ENCODE peak calls at places on chromosomes 4 and X, in eight cellular contexts. One of them, this sample, is unnamed.

GRCh38 chr4:150821641-150822040 is 193.4 kb downstream of the LRBA start:
- DNase-seq in OCI-LY7: no peak
- DNase-seq in GM12878: no peak
- DNase-seq in fibroblast of the aortic adventitia: peak; percentile 10
- DNase-seq in epithelial cell of esophagus: no peak
- DNase-seq in heart right ventricle: no peak
- DNase-seq in CD4-positive, alpha-beta T cell: no peak
- DNase-seq in heart left ventricle: no peak
- DNase-seq in this sample: no peak

GRCh38 chr4:76426272-76426671 is 5.3 kb upstream of the CCDC158 start:
- DNase-seq in OCI-LY7: no peak
- DNase-seq in GM12878: no peak
- DNase-seq in fibroblast of the aortic adventitia: peak; percentile 27
- DNase-seq in epithelial cell of esophagus: no peak
- DNase-seq in heart right ventricle: no peak
- DNase-seq in CD4-positive, alpha-beta T cell: no peak
- DNase-seq in heart left ventricle: no peak
- DNase-seq in this sample: no peak

GRCh38 chrX:81316163-81316562 is 114.3 kb downstream of the SH3BGRL start:
- DNase-seq in OCI-LY7: no peak
- DNase-seq in GM12878: no peak
- DNase-seq in fibroblast of the aortic adventitia: peak; percentile 34
- DNase-seq in epithelial cell of esophagus: peak; percentile 68
- DNase-seq in heart right ventricle: no peak
- DNase-seq in CD4-positive, alpha-beta T cell: no peak
- DNase-seq in heart left ventricle: no peak
- DNase-seq in this sample: no peak

GRCh38 chr4:173135241-173135847 is 33.3 kb upstream of the GALNT7 start:
- DNase-seq in OCI-LY7: no peak
- DNase-seq in GM12878: no peak
- DNase-seq in fibroblast of the aortic adventitia: peak; percentile 37
- DNase-seq in epithelial cell of esophagus: peak; percentile 59
- DNase-seq in heart right ventricle: no peak
- DNase-seq in CD4-positive, alpha-beta T cell: no peak
- DNase-seq in heart left ventricle: no peak
- DNase-seq in this sample: no peak

GRCh38 chrX:107731831-107732502 is 43.6 kb downstream of the TSC22D3 start:
- DNase-seq in OCI-LY7: no peak
- DNase-seq in GM12878: no peak
- DNase-seq in fibroblast of the aortic adventitia: peak; percentile 90
- DNase-seq in epithelial cell of esophagus: peak; percentile 54
- DNase-seq in heart right ventricle: peak; percentile 90
- DNase-seq in CD4-positive, alpha-beta T cell: no peak
- DNase-seq in heart left ventricle: peak; percentile 90
- DNase-seq in this sample: no peak

GRCh38 chrX:57929373-57929772 is 19.1 kb upstream of the ZXDA start:
- DNase-seq in OCI-LY7: peak; percentile 44
- DNase-seq in GM12878: no peak
- DNase-seq in fibroblast of the aortic adventitia: peak; percentile 57
- DNase-seq in epithelial cell of esophagus: peak; percentile 44
- DNase-seq in heart right ventricle: no peak
- DNase-seq in CD4-positive, alpha-beta T cell: no peak
- DNase-seq in heart left ventricle: no peak
- DNase-seq in this sample: peak; percentile 7

GRCh38 chr4:81405900-81406401 is 65.8 kb downstream of the RASGEF1B start:
- DNase-seq in OCI-LY7: peak; percentile 85
- DNase-seq in GM12878: peak; percentile 13
- DNase-seq in fibroblast of the aortic adventitia: peak; percentile 86
- DNase-seq in epithelial cell of esophagus: peak; percentile 83
- DNase-seq in heart right ventricle: peak; percentile 64
- DNase-seq in CD4-positive, alpha-beta T cell: no peak
- DNase-seq in heart left ventricle: peak; percentile 49
- DNase-seq in this sample: peak; percentile 63

GRCh38 chrX:71128166-71128833 is 9.9 kb downstream of the MED12 start:
- DNase-seq in OCI-LY7: no peak
- DNase-seq in GM12878: no peak
- DNase-seq in fibroblast of the aortic adventitia: peak; percentile 16
- DNase-seq in epithelial cell of esophagus: no peak
- DNase-seq in heart right ventricle: no peak
- DNase-seq in CD4-positive, alpha-beta T cell: no peak
- DNase-seq in heart left ventricle: no peak
- DNase-seq in this sample: no peak

GRCh38 chr4:6548201-6548881 is 26.6 kb upstream of the MAN2B2 start:
- DNase-seq in OCI-LY7: peak; percentile 19
- DNase-seq in GM12878: no peak
- DNase-seq in fibroblast of the aortic adventitia: peak; percentile 20
- DNase-seq in epithelial cell of esophagus: peak; percentile 38
- DNase-seq in heart right ventricle: peak; percentile 43
- DNase-seq in CD4-positive, alpha-beta T cell: no peak
- DNase-seq in heart left ventricle: peak; percentile 25
- DNase-seq in this sample: no peak

GRCh38 chrX:7746861-7747260 is 96.1 kb upstream of the VCX start:
- DNase-seq in OCI-LY7: no peak
- DNase-seq in GM12878: no peak
- DNase-seq in fibroblast of the aortic adventitia: no peak
- DNase-seq in epithelial cell of esophagus: peak; percentile 0
- DNase-seq in heart right ventricle: no peak
- DNase-seq in CD4-positive, alpha-beta T cell: no peak
- DNase-seq in heart left ventricle: no peak
- DNase-seq in this sample: no peak

GRCh38 chr4:106238819-106239420 is 77.1 kb downstream of the TBCK start:
- DNase-seq in OCI-LY7: peak; percentile 38
- DNase-seq in GM12878: no peak
- DNase-seq in fibroblast of the aortic adventitia: peak; percentile 52
- DNase-seq in epithelial cell of esophagus: peak; percentile 62
- DNase-seq in heart right ventricle: peak; percentile 7
- DNase-seq in CD4-positive, alpha-beta T cell: no peak
- DNase-seq in heart left ventricle: no peak
- DNase-seq in this sample: peak; percentile 16
- TF ChIP-seq CTCF in OCI-LY7: peak; percentile 76
- TF ChIP-seq CTCF in GM12878: peak; percentile 75
- TF ChIP-seq CTCF in fibroblast of the aortic adventitia: peak; percentile 72
- TF ChIP-seq CTCF in epithelial cell of esophagus: peak; percentile 92
- TF ChIP-seq CTCF in heart right ventricle: peak; percentile 51
- TF ChIP-seq CTCF in CD4-positive, alpha-beta T cell: peak; percentile 54
- TF ChIP-seq CTCF in heart left ventricle: peak; percentile 33
- TF ChIP-seq CTCF in this sample: no peak

GRCh38 chr4:28730304-28730703 is 1869.7 kb downstream of the STIM2 start:
- DNase-seq in OCI-LY7: no peak
- DNase-seq in GM12878: no peak
- DNase-seq in fibroblast of the aortic adventitia: peak; percentile 10
- DNase-seq in epithelial cell of esophagus: no peak
- DNase-seq in heart right ventricle: no peak
- DNase-seq in CD4-positive, alpha-beta T cell: no peak
- DNase-seq in heart left ventricle: no peak
- DNase-seq in this sample: no peak
- TF ChIP-seq CTCF in OCI-LY7: no peak
- TF ChIP-seq CTCF in GM12878: no peak
- TF ChIP-seq CTCF in fibroblast of the aortic adventitia: no peak
- TF ChIP-seq CTCF in epithelial cell of esophagus: no peak
- TF ChIP-seq CTCF in heart right ventricle: no peak
- TF ChIP-seq CTCF in CD4-positive, alpha-beta T cell: no peak
- TF ChIP-seq CTCF in heart left ventricle: no peak
- TF ChIP-seq CTCF in this sample: no peak

GRCh38 chr4:44447563-44448504 is 775 bp downstream of the KCTD8 start:
- DNase-seq in OCI-LY7: no peak
- DNase-seq in GM12878: no peak
- DNase-seq in fibroblast of the aortic adventitia: peak; percentile 8
- DNase-seq in epithelial cell of esophagus: peak; percentile 36
- DNase-seq in heart right ventricle: peak; percentile 10
- DNase-seq in CD4-positive, alpha-beta T cell: no peak
- DNase-seq in heart left ventricle: peak; percentile 11
- DNase-seq in this sample: peak; percentile 45
- TF ChIP-seq CTCF in OCI-LY7: no peak
- TF ChIP-seq CTCF in GM12878: no peak
- TF ChIP-seq CTCF in fibroblast of the aortic adventitia: no peak
- TF ChIP-seq CTCF in epithelial cell of esophagus: no peak
- TF ChIP-seq CTCF in heart right ventricle: no peak
- TF ChIP-seq CTCF in CD4-positive, alpha-beta T cell: no peak
- TF ChIP-seq CTCF in heart left ventricle: no peak
- TF ChIP-seq CTCF in this sample: no peak

GRCh38 chr4:20313237-20314030 is 61.7 kb downstream of the SLIT2 start:
- DNase-seq in OCI-LY7: peak; percentile 2
- DNase-seq in GM12878: peak; percentile 1
- DNase-seq in fibroblast of the aortic adventitia: no peak
- DNase-seq in epithelial cell of esophagus: no peak
- DNase-seq in heart right ventricle: no peak
- DNase-seq in CD4-positive, alpha-beta T cell: no peak
- DNase-seq in heart left ventricle: no peak
- DNase-seq in this sample: no peak
- TF ChIP-seq CTCF in OCI-LY7: peak; percentile 37
- TF ChIP-seq CTCF in GM12878: peak; percentile 49
- TF ChIP-seq CTCF in fibroblast of the aortic adventitia: peak; percentile 36
- TF ChIP-seq CTCF in epithelial cell of esophagus: no peak
- TF ChIP-seq CTCF in heart right ventricle: no peak
- TF ChIP-seq CTCF in CD4-positive, alpha-beta T cell: no peak
- TF ChIP-seq CTCF in heart left ventricle: no peak
- TF ChIP-seq CTCF in this sample: peak; percentile 14

DNA sequence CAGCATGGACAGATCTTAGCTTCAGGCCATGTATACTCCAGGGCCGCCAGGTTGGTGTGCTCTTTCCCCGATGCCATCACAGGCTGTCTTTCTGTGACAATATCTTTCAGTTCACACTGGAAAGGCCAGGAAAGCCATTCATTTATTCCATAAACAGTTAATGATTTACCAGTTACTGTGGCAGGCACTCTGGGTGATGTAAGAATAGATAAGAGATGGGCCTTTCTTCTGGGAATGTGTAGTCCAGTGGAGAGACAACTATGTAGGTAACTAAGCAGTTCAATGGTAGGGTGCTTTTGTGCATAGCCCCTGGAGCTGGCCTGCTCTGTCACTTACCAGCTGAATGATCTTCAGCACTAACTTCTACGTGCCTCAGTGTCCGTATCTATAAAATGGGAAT is 46.3 kb upstream of the LEF1 start:
- DNase-seq in OCI-LY7: no peak
- DNase-seq in GM12878: no peak
- DNase-seq in fibroblast of the aortic adventitia: no peak
- DNase-seq in epithelial cell of esophagus: no peak
- DNase-seq in heart right ventricle: no peak
- DNase-seq in CD4-positive, alpha-beta T cell: no peak
- DNase-seq in heart left ventricle: no peak
- DNase-seq in this sample: no peak
- TF ChIP-seq CTCF in OCI-LY7: no peak
- TF ChIP-seq CTCF in GM12878: no peak
- TF ChIP-seq CTCF in fibroblast of the aortic adventitia: no peak
- TF ChIP-seq CTCF in epithelial cell of esophagus: no peak
- TF ChIP-seq CTCF in heart right ventricle: no peak
- TF ChIP-seq CTCF in CD4-positive, alpha-beta T cell: no peak
- TF ChIP-seq CTCF in heart left ventricle: no peak
- TF ChIP-seq CTCF in this sample: no peak

DNA sequence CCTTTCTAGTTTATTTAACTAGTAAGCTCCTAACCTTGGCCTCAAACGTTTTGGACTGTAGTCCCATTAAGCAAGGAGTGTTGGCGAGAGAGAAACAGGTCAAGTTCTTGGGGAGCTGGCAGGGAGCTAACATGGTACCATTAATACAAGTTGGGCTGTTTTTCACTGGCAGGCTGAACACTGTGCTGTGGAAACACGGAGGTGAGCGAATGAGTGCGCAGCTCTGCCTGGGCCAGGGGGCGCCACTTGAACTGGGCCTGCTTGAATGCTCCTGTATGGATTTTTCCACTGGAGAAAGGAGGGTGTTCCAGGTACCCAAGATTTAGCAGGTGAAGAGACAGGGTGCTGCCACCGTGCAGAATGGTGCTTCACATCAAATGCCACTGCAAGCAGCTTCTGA is 7.4 kb upstream of the SMS start:
- DNase-seq in OCI-LY7: no peak
- DNase-seq in GM12878: no peak
- DNase-seq in fibroblast of the aortic adventitia: no peak
- DNase-seq in epithelial cell of esophagus: no peak
- DNase-seq in heart right ventricle: no peak
- DNase-seq in CD4-positive, alpha-beta T cell: no peak
- DNase-seq in heart left ventricle: no peak
- DNase-seq in this sample: no peak
- TF ChIP-seq CTCF in OCI-LY7: peak; percentile 28
- TF ChIP-seq CTCF in GM12878: no peak
- TF ChIP-seq CTCF in fibroblast of the aortic adventitia: no peak
- TF ChIP-seq CTCF in epithelial cell of esophagus: no peak
- TF ChIP-seq CTCF in heart right ventricle: no peak
- TF ChIP-seq CTCF in CD4-positive, alpha-beta T cell: no peak
- TF ChIP-seq CTCF in heart left ventricle: no peak
- TF ChIP-seq CTCF in this sample: no peak

GRCh38 chr4:127604949-127605709 is 27.6 kb upstream of the INTU start:
- DNase-seq in OCI-LY7: peak; percentile 30
- DNase-seq in GM12878: no peak
- DNase-seq in fibroblast of the aortic adventitia: peak; percentile 72
- DNase-seq in epithelial cell of esophagus: peak; percentile 52
- DNase-seq in heart right ventricle: no peak
- DNase-seq in CD4-positive, alpha-beta T cell: no peak
- DNase-seq in heart left ventricle: no peak
- DNase-seq in this sample: no peak
- TF ChIP-seq CTCF in OCI-LY7: peak; percentile 81
- TF ChIP-seq CTCF in GM12878: peak; percentile 9
- TF ChIP-seq CTCF in fibroblast of the aortic adventitia: peak; percentile 27
- TF ChIP-seq CTCF in epithelial cell of esophagus: peak; percentile 29
- TF ChIP-seq CTCF in heart right ventricle: peak; percentile 47
- TF ChIP-seq CTCF in CD4-positive, alpha-beta T cell: peak; percentile 9
- TF ChIP-seq CTCF in heart left ventricle: peak; percentile 60
- TF ChIP-seq CTCF in this sample: no peak

DNA sequence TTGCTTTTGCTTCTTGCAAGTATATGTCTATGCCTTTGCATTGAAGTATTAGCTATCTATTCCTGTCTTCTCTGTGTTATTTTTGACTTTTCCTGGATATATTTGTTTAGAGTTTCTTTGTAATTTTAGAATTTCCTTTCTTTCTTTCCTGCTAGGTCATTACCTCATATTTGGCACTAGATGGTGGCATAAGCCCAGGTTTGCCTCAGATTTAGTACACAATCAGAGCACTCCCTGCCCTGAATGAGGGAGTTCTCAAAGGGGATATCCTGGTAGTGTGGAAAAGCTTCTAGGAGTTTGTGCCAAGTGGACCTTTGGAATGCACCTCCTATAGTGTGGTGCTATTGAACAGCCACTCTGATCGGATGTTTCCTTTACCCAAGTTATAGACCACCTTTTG is 181.6 kb downstream of the UGT8 start:
- DNase-seq in OCI-LY7: peak; percentile 4
- DNase-seq in GM12878: no peak
- DNase-seq in fibroblast of the aortic adventitia: no peak
- DNase-seq in epithelial cell of esophagus: peak; percentile 45
- DNase-seq in heart right ventricle: no peak
- DNase-seq in CD4-positive, alpha-beta T cell: no peak
- DNase-seq in heart left ventricle: no peak
- DNase-seq in this sample: no peak
- TF ChIP-seq CTCF in OCI-LY7: peak; percentile 43
- TF ChIP-seq CTCF in GM12878: peak; percentile 18
- TF ChIP-seq CTCF in fibroblast of the aortic adventitia: no peak
- TF ChIP-seq CTCF in epithelial cell of esophagus: peak; percentile 58
- TF ChIP-seq CTCF in heart right ventricle: no peak
- TF ChIP-seq CTCF in CD4-positive, alpha-beta T cell: no peak
- TF ChIP-seq CTCF in heart left ventricle: no peak
- TF ChIP-seq CTCF in this sample: peak; percentile 19

This sample was measured in GM20000.